ENCODE peak calls at places on chromosomes 2 and 18, in four cellular contexts. G, X, A and M are unnamed samples.

GRCh38 chr18:44130365-44130942 is 550.2 kb upstream of the SETBP1 start:
- DNase-seq in G (peak), X (peak), A (no peak), M (no peak)

GRCh38 chr2:200274116-200275075 is 32.1 kb upstream of the SPATS2L start:
- DNase-seq in G (no peak), X (no peak), A (no peak), M (no peak)

GRCh38 chr2:227613272-227613660 is 1.4 kb downstream of the SCYGR3 start:
- DNase-seq in G (no peak), X (no peak), A (no peak), M (no peak)

GRCh38 chr18:69494841-69495240 is 94.2 kb downstream of the DOK6 start:
- DNase-seq in G (no peak), X (no peak), A (no peak), M (no peak)

GRCh38 chr18:56083889-56084288 is 495.9 kb upstream of the TCF4 start:
- DNase-seq in G (no peak), X (no peak), A (no peak), M (no peak)

GRCh38 chr2:23545391-23545790 is 160.4 kb downstream of the KLHL29 start:
- DNase-seq in G (no peak), X (peak), A (no peak), M (no peak)

GRCh38 chr2:124316875-124317605 is 292.0 kb downstream of the CNTNAP5 start:
- DNase-seq in G (no peak), X (no peak), A (no peak), M (no peak)

GRCh38 chr2:131033786-131034121 is 59.5 kb downstream of the FAM168B start:
- DNase-seq in G (no peak), X (no peak), A (no peak), M (no peak)

GRCh38 chr2:239252433-239253200 is 148.2 kb downstream of the HDAC4 start:
- DNase-seq in G (peak), X (peak), A (no peak), M (no peak)

GRCh38 chr2:21819475-21819874 is 695.7 kb downstream of the TDRD15 start:
- DNase-seq in G (no peak), X (no peak), A (no peak), M (no peak)

GRCh38 chr2:239751719-239752355 is 273.3 kb downstream of the NDUFA10 start:
- DNase-seq in G (peak), X (no peak), A (peak), M (no peak)

GRCh38 chr2:120722603-120723421 is 12.9 kb upstream of the GLI2 start:
- DNase-seq in G (peak), X (peak), A (no peak), M (no peak)

GRCh38 chr18:50128506-50129271 is 66.3 kb downstream of the MYO5B start:
- DNase-seq in G (no peak), X (no peak), A (no peak), M (no peak)

GRCh38 chr2:23249348-23249747 is 135.6 kb upstream of the KLHL29 start:
- DNase-seq in G (peak), X (no peak), A (no peak), M (no peak)

GRCh38 chr2:57598552-57598951 is 448.1 kb upstream of the VRK2 start:
- DNase-seq in G (no peak), X (no peak), A (no peak), M (no peak)

GRCh38 chr2:143336719-143337210 is 207.5 kb downstream of the ARHGAP15 start:
- DNase-seq in G (no peak), X (no peak), A (no peak), M (no peak)

GRCh38 chr2:163990088-163990487 is 254.3 kb upstream of the FIGN start:
- DNase-seq in G (no peak), X (no peak), A (no peak), M (no peak)

GRCh38 chr2:28338046-28338753 is 54.5 kb upstream of the FOSL2 start:
- DNase-seq in G (peak), X (peak), A (no peak), M (no peak)

GRCh38 chr2:118974103-118974911 is 32.3 kb downstream of the MARCO start:
- DNase-seq in G (peak), X (peak), A (no peak), M (no peak)

GRCh38 chr18:32920796-32921787 is 148.3 kb upstream of the KLHL14 start:
- DNase-seq in G (no peak), X (peak), A (no peak), M (no peak)

GRCh38 chr2:220504890-220505564 is 877.6 kb downstream of the SLC4A3 start:
- DNase-seq in G (no peak), X (peak), A (no peak), M (no peak)

GRCh38 chr2:61632276-61633169 is 94.4 kb upstream of the XPO1 start:
- DNase-seq in G (no peak), X (no peak), A (no peak), M (no peak)

GRCh38 chr18:79129120-79129519 is 59.9 kb downstream of the ATP9B start:
- DNase-seq in G (no peak), X (no peak), A (no peak), M (no peak)

GRCh38 chr2:113996826-113997599 is 107.1 kb downstream of the ACTR3 start:
- DNase-seq in G (no peak), X (no peak), A (no peak), M (no peak)

GRCh38 chr2:199596549-199596948 is 138.8 kb upstream of the SATB2 start:
- DNase-seq in G (no peak), X (peak), A (no peak), M (no peak)

GRCh38 chr2:176370423-176370822 is 101.2 kb downstream of the MTX2 start:
- DNase-seq in G (no peak), X (no peak), A (no peak), M (no peak)

GRCh38 chr18:11482271-11482670 is 127.1 kb upstream of the SLC35G4 start:
- DNase-seq in G (no peak), X (no peak), A (no peak), M (no peak)

GRCh38 chr2:182077451-182078142 is 91.9 kb downstream of the PPP1R1C start:
- DNase-seq in G (no peak), X (peak), A (no peak), M (no peak)

GRCh38 chr2:225399509-225399908 is at the start of gene NYAP2:
- DNase-seq in G (no peak), X (no peak), A (no peak), M (no peak)

GRCh38 chr2:51324028-51324427 is 292.1 kb upstream of the NRXN1 start:
- DNase-seq in G (no peak), X (no peak), A (no peak), M (no peak)